ENCODE peak calls at places on chromosomes 16 and 17, in four cellular contexts. X is mesendoderm; Q is RWPE2; A is CD4-positive, CD25-positive, alpha-beta regulatory T cell. U is an unnamed sample.

GRCh38 chr17:40104570-40105471 is 4.4 kb upstream of the NR1D1 start:
- DNase-seq in X (no peak), Q (no peak), A (no peak), U (no peak)

GRCh38 chr17:47267354-47267828 is 13.8 kb downstream of the ITGB3 start:
- DNase-seq in X (peak), Q (no peak), A (no peak), U (no peak)

GRCh38 chr16:24539850-24540484 is 601 bp downstream of the RBBP6 start:
- DNase-seq in X (no peak), Q (no peak), A (peak), U (no peak)

GRCh38 chr16:89183463-89183862 is 11.9 kb downstream of the CDH15 start:
- DNase-seq in X (no peak), Q (no peak), A (no peak), U (no peak)

GRCh38 chr17:80706454-80706853 is 161.8 kb downstream of the RPTOR start:
- DNase-seq in X (peak), Q (no peak), A (no peak), U (peak)

GRCh38 chr16:86195863-86196630 is 297.1 kb downstream of the IRF8 start:
- DNase-seq in X (peak), Q (no peak), A (no peak), U (peak)

GRCh38 chr17:55224746-55225145 is 40.0 kb upstream of the HLF start:
- DNase-seq in X (no peak), Q (no peak), A (no peak), U (no peak)

GRCh38 chr16:73298562-73298961 is 250.6 kb upstream of the ZFHX3 start:
- DNase-seq in X (peak), Q (no peak), A (no peak), U (peak)

GRCh38 chr17:83156408-83156807 is 77.0 kb downstream of the METRNL start:
- DNase-seq in X (no peak), Q (peak), A (no peak), U (no peak)

GRCh38 chr17:77363821-77364361 is 223.1 kb downstream of the SEC14L1 start:
- DNase-seq in X (peak), Q (peak), A (no peak), U (peak)

GRCh38 chr16:54305066-54305465 is 18.5 kb upstream of the IRX3 start:
- DNase-seq in X (no peak), Q (no peak), A (no peak), U (no peak)

GRCh38 chr16:30357085-30357714 is 2.1 kb upstream of the CD2BP2 start:
- DNase-seq in X (no peak), Q (no peak), A (no peak), U (no peak)

GRCh38 chr17:14196337-14196997 is 40.2 kb downstream of the CDRT15 start:
- DNase-seq in X (no peak), Q (no peak), A (no peak), U (peak)

GRCh38 chr16:876523-877241 is 76.1 kb upstream of the GNG13 start:
- DNase-seq in X (no peak), Q (no peak), A (no peak), U (no peak)

GRCh38 chr16:50925758-50926357 is 184.0 kb downstream of the CYLD start:
- DNase-seq in X (no peak), Q (no peak), A (no peak), U (no peak)

GRCh38 chr17:7237761-7238417 is 1.4 kb downstream of the PHF23 start:
- DNase-seq in X (peak), Q (no peak), A (peak), U (peak)

GRCh38 chr16:58187657-58188430 is 10.1 kb downstream of the CSNK2A2 start:
- DNase-seq in X (no peak), Q (no peak), A (no peak), U (no peak)

GRCh38 chr17:46771601-46772012 is 46.9 kb downstream of the WNT3 start:
- DNase-seq in X (peak), Q (no peak), A (no peak), U (peak)

GRCh38 chr16:22198547-22199293 is 7.4 kb upstream of the EEF2K start:
- DNase-seq in X (no peak), Q (no peak), A (no peak), U (no peak)

GRCh38 chr16:79707867-79708266 is 107.3 kb upstream of the MAF start:
- DNase-seq in X (no peak), Q (no peak), A (no peak), U (no peak)

GRCh38 chr17:57957120-57957850 is 2.1 kb upstream of the CUEDC1 start:
- DNase-seq in X (no peak), Q (peak), A (no peak), U (peak)

GRCh38 chr16:31700200-31700529 is 172.5 kb downstream of the AHSP start:
- DNase-seq in X (no peak), Q (no peak), A (no peak), U (no peak)

GRCh38 chr16:78216166-78216745 is 116.8 kb downstream of the WWOX start:
- DNase-seq in X (no peak), Q (no peak), A (no peak), U (no peak)

GRCh38 chr17:38926290-38927070 is 1.1 kb downstream of the LASP1NB start:
- DNase-seq in X (no peak), Q (no peak), A (no peak), U (peak)

GRCh38 chr16:27455700-27456099 is 53.7 kb downstream of the IL21R start:
- DNase-seq in X (no peak), Q (no peak), A (no peak), U (no peak)

GRCh38 chr16:14086477-14086876 is 15.4 kb downstream of the MRTFB start:
- DNase-seq in X (no peak), Q (no peak), A (no peak), U (no peak)

GRCh38 chr17:42414782-42415409 is 8.2 kb downstream of the CAVIN1 start:
- DNase-seq in X (no peak), Q (no peak), A (no peak), U (peak)

GRCh38 chr17:80882323-80882722 is 109.3 kb upstream of the CHMP6 start:
- DNase-seq in X (no peak), Q (peak), A (no peak), U (no peak)

GRCh38 chr17:82216301-82217119 is 3.9 kb upstream of the CCDC57 start:
- DNase-seq in X (no peak), Q (peak), A (no peak), U (no peak)

GRCh38 chr17:70089513-70090148 is 14.6 kb downstream of the KCNJ16 start:
- DNase-seq in X (peak), Q (no peak), A (no peak), U (no peak)

GRCh38 chr17:8479431-8479947 is 43.8 kb downstream of the NDEL1 start:
- DNase-seq in X (no peak), Q (no peak), A (no peak), U (peak)

GRCh38 chr16:85733839-85734170 is 17.1 kb downstream of the C16orf74 start:
- DNase-seq in X (peak), Q (peak), A (no peak), U (peak)

GRCh38 chr16:132120-132519 is 6.4 kb downstream of the NPRL3 start:
- DNase-seq in X (no peak), Q (no peak), A (no peak), U (no peak)

GRCh38 chr17:37300683-37301082 is 75.1 kb upstream of the C17orf78 start:
- DNase-seq in X (no peak), Q (no peak), A (no peak), U (no peak)

GRCh38 chr17:50312311-50312710 is 33.6 kb upstream of the XYLT2 start:
- DNase-seq in X (peak), Q (no peak), A (no peak), U (peak)

GRCh38 chr17:30600830-30601494 is 123.8 kb downstream of the GOSR1 start:
- DNase-seq in X (peak), Q (no peak), A (no peak), U (no peak)

GRCh38 chr16:27729516-27730304 is 179.8 kb downstream of the KATNIP start:
- DNase-seq in X (no peak), Q (no peak), A (no peak), U (no peak)

U was measured in endodermal cell.